ENCODE peak calls at places on chromosomes 2 and 18, in four cellular contexts. L is A549, P is upper lobe of right lung, E is K562. D is an unnamed sample.

GRCh38 chr2:72131916-72132841 is 15.5 kb downstream of the CYP26B1 start:
- DNase-seq in L (no peak), P (peak), E (no peak), D (no peak)

GRCh38 chr2:169012812-169013627 is 18.1 kb downstream of the ABCB11 start:
- DNase-seq in L (no peak), P (no peak), E (no peak), D (peak)

GRCh38 chr18:42509702-42510424 is 554.8 kb downstream of the PIK3C3 start:
- DNase-seq in L (no peak), P (no peak), E (no peak), D (no peak)

GRCh38 chr2:240925576-240926515 is 19.7 kb downstream of the CROCC2 start:
- DNase-seq in L (no peak), P (peak), E (no peak), D (no peak)

GRCh38 chr2:8159211-8159965 is 522.5 kb upstream of the ID2 start:
- DNase-seq in L (no peak), P (no peak), E (no peak), D (no peak)

GRCh38 chr2:119426801-119427395 is 4.8 kb upstream of the TMEM37 start:
- DNase-seq in L (no peak), P (peak), E (no peak), D (no peak)

GRCh38 chr18:13503839-13504238 is 222.5 kb downstream of the FAM210A start:
- DNase-seq in L (no peak), P (no peak), E (no peak), D (no peak)

GRCh38 chr2:18831916-18832510 is 242.6 kb upstream of the NT5C1B start:
- DNase-seq in L (no peak), P (no peak), E (no peak), D (no peak)

GRCh38 chr2:168190590-168191336 is 56.6 kb downstream of the STK39 start:
- DNase-seq in L (no peak), P (no peak), E (no peak), D (no peak)

GRCh38 chr2:137190411-137191190 is 425.3 kb downstream of the THSD7B start:
- DNase-seq in L (no peak), P (no peak), E (no peak), D (no peak)

GRCh38 chr2:65722028-65722427 is 289.6 kb upstream of the SPRED2 start:
- DNase-seq in L (no peak), P (no peak), E (no peak), D (no peak)

GRCh38 chr2:128262315-128263253 is 56.1 kb downstream of the HS6ST1 start:
- DNase-seq in L (no peak), P (peak), E (no peak), D (no peak)

GRCh38 chr2:181438298-181438697 is 18.9 kb upstream of the ITGA4 start:
- DNase-seq in L (no peak), P (no peak), E (no peak), D (no peak)

GRCh38 chr2:186595219-186595618 is 5.4 kb downstream of the ITGAV start:
- DNase-seq in L (no peak), P (no peak), E (peak), D (no peak)

GRCh38 chr2:174607989-174608865 is 10.6 kb upstream of the WIPF1 start:
- DNase-seq in L (no peak), P (no peak), E (no peak), D (no peak)

GRCh38 chr18:10453261-10453884 is 1.1 kb upstream of the APCDD1 start:
- DNase-seq in L (no peak), P (no peak), E (no peak), D (no peak)
- H3K4me3 ChIP-seq in L (no peak), P (peak), E (no peak), D (no peak)

GRCh38 chr18:46378126-46378863 is 274.1 kb downstream of the HAUS1 start:
- DNase-seq in L (no peak), P (no peak), E (no peak), D (no peak)
- TF ChIP-seq CTCF in L (no peak), P (no peak), E (no peak), D (no peak)

GRCh38 chr18:44392933-44393332 is 287.8 kb upstream of the SETBP1 start:
- DNase-seq in L (no peak), P (no peak), E (no peak), D (no peak)

GRCh38 chr18:44393406-44393805 is 287.3 kb upstream of the SETBP1 start:
- DNase-seq in L (no peak), P (no peak), E (no peak), D (no peak)

GRCh38 chr18:44388347-44388746 is 292.3 kb upstream of the SETBP1 start:
- DNase-seq in L (no peak), P (no peak), E (no peak), D (no peak)
- H3K4me3 ChIP-seq in L (no peak), P (no peak), E (no peak), D (no peak)

GRCh38 chr18:48562075-48562474 is 23.2 kb downstream of the CTIF start:
- DNase-seq in L (no peak), P (no peak), E (no peak), D (no peak)
- TF ChIP-seq CTCF in L (no peak), P (no peak), E (no peak), D (no peak)

GRCh38 chr2:134275058-134275862 is 21.4 kb downstream of the MGAT5 start:
- DNase-seq in L (no peak), P (no peak), E (no peak), D (no peak)
- H3K4me3 ChIP-seq in L (no peak), P (no peak), E (no peak), D (no peak)

DNA sequence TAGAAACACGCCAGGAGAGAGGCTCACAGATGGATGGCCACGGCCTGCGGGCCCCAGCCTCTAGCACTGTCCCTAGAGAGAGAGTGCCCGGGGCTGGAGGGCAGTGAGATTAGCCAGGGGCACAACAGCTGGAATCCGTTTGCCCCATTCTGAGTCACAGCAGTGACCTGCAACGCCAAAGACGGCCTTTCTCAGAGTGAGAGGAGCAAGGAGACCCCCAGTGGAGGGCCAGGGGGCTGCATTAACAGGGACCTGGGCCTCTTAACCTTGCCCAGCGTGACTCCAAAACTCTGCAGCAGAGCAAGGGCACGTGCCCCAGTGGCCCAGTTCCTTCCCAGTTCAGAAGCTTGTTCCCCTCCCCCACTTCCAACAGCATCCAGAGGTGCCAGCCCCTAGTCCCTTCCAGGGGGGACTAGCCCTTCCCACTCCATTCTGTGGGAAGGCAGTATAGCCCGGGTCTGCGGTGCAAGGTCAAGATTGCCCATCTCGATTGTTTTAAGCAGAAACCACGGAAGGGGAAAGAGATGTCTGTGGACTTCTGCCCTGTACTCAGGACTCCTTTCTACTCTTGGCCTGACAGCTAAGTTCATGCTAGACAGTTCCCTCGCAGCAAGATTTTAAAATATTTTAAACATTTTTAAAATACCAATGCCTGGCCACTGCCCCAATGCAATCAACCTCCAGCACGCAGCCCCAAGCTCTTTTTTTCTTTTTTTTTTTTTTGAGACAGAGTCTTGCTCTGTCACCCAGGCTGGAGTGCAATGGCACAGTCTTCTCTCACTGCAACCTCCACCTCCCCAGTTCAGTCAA is 50.9 kb upstream of the BIN1 start:
- DNase-seq in L (no peak), P (no peak), E (no peak), D (no peak)
- TF ChIP-seq CTCF in L (no peak), P (no peak), E (peak), D (peak)